ENCODE peak calls at places on chromosomes 3 and 15, in nine cellular contexts. O is endothelial cell of umbilical vein, F is OCI-LY7, I is astrocyte, D is IMR-90, L is PC-3, B is neuronal stem cell, U is keratinocyte, T is GM23248. E is an unnamed sample.

GRCh38 chr3:197501496-197501878 is 54.3 kb downstream of the BDH1 start:
- DNase-seq in D (peak), F (peak), U (no peak), B (no peak), I (peak), T (peak), L (peak), O (no peak), E (peak)

GRCh38 chr15:62940755-62941361 is 101.7 kb upstream of the TPM1 start:
- DNase-seq in D (peak), L (peak), I (peak), T (peak), O (peak), B (no peak), U (peak), F (no peak), E (peak)

GRCh38 chr3:186637661-186638060 is 2.5 kb upstream of the FETUB start:
- DNase-seq in T (no peak), O (no peak), F (no peak), D (no peak), B (no peak), L (no peak), U (no peak), I (no peak), E (no peak)

GRCh38 chr3:11195721-11196332 is 41.5 kb downstream of the HRH1 start:
- DNase-seq in D (peak), B (no peak), U (no peak), T (peak), I (peak), O (peak), L (peak), F (no peak), E (peak)

GRCh38 chr3:111774622-111775021 is 84.4 kb upstream of the PHLDB2 start:
- DNase-seq in U (no peak), B (no peak), T (no peak), F (no peak), O (no peak), L (no peak), I (no peak), D (no peak), E (no peak)

GRCh38 chr15:99717129-99718024 is 15.9 kb downstream of the LYSMD4 start:
- DNase-seq in B (no peak), D (no peak), I (no peak), L (no peak), F (no peak), U (no peak), T (no peak), O (no peak), E (no peak)

GRCh38 chr3:124292329-124292728 is 300.4 kb upstream of the ROPN1 start:
- DNase-seq in O (no peak), L (peak), B (no peak), D (no peak), U (no peak), I (no peak), T (no peak), F (no peak), E (no peak)

GRCh38 chr3:114418724-114419543 is 125.1 kb downstream of the TIGIT start:
- DNase-seq in T (peak), U (peak), D (peak), O (peak), F (peak), I (peak), B (peak), L (peak), E (peak)

GRCh38 chr15:25710184-25710583 is 152.9 kb downstream of the ATP10A start:
- DNase-seq in F (peak), U (no peak), I (no peak), D (no peak), O (no peak), T (peak), B (peak), L (peak), E (no peak)

GRCh38 chr15:65303687-65304392 is 637 bp upstream of the RNU5B-1 start:
- DNase-seq in T (peak), O (peak), U (no peak), F (peak), L (peak), B (peak), D (peak), I (peak), E (peak)

GRCh38 chr15:73485372-73485771 is 42.4 kb downstream of the REC114 start:
- DNase-seq in I (no peak), D (no peak), T (no peak), F (no peak), L (no peak), U (no peak), O (no peak), B (no peak), E (no peak)
- H2AFZ ChIP-seq in I (no peak), D (no peak), T (no peak), F (no peak), L (no peak), U (no peak), O (no peak), B (no peak), E (no peak)

GRCh38 chr3:134365766-134366065 is 8.5 kb downstream of the AMOTL2 start:
- DNase-seq in F (no peak), B (no peak), L (no peak), U (no peak), T (no peak), D (no peak), O (no peak), I (no peak), E (no peak)
- H3K27ac ChIP-seq in F (no peak), B (peak), L (no peak), U (no peak), T (peak), D (peak), O (peak), I (peak), E (peak)

DNA sequence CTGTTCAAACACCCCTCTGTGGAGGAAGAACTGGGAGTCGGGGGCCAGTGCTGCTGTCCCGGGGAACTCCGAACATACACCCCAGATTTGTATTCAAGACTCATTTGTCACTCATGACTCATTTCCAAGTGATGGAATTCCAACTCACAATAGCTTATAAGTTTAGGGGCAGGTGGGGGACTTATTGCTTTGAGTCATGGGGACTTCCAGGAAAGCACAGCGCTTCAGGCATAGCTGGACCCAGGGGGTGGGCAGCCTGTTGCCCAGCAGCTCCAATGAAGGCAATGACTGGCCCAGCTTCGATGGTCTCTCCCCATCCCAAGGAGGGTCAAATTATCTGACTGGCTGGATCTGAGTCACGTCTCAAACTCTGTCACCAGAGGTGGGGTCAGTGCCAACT is 72.4 kb downstream of the TM2D3 start:
- DNase-seq in T (peak), B (no peak), O (peak), L (peak), F (no peak), I (peak), U (peak), D (peak), E (peak)
- H3K4me2 ChIP-seq in T (no peak), B (no peak), O (peak), L (peak), F (no peak), I (peak), U (peak), D (no peak), E (no peak)

GRCh38 chr3:196287066-196287404 is 491 bp downstream of the PCYT1A start:
- DNase-seq in I (peak), T (peak), D (no peak), F (peak), B (no peak), L (peak), U (no peak), O (no peak), E (peak)
- H2AFZ ChIP-seq in I (peak), T (peak), D (peak), F (peak), B (peak), L (peak), U (peak), O (peak), E (peak)

GRCh38 chr3:32621466-32621865 is 50.8 kb upstream of the DYNC1LI1 start:
- DNase-seq in F (no peak), U (no peak), L (no peak), D (no peak), T (no peak), I (no peak), B (no peak), O (no peak), E (no peak)

GRCh38 chr3:32630266-32630665 is 54.7 kb upstream of the CNOT10 start:
- DNase-seq in D (no peak), L (peak), O (no peak), T (peak), B (no peak), I (no peak), U (no peak), F (no peak), E (no peak)

GRCh38 chr3:32620911-32621310 is 50.3 kb upstream of the DYNC1LI1 start:
- DNase-seq in F (no peak), O (no peak), U (no peak), T (no peak), D (peak), I (no peak), B (no peak), L (peak), E (no peak)

DNA sequence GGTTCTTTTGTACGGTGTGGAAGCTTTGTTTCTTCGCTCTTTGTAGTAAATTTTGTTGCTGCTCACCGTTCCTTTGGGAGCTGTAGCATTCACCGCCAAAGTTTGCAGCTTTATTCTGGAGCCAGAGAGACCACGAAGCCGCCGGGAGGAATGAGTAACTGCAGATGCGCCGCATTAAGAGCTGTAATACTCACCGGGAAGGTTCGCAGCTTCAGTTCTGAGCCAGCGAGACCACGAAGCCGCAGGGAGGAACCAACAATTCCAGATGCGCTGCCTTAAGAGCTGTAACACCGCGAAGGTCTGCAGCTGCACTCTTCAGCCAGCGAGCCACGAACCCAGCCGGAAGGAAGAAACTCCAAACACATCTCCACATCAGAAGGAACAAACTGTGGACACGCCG is 56.0 kb upstream of the DYNC1LI1 start:
- DNase-seq in B (no peak), I (no peak), O (no peak), F (no peak), T (no peak), U (no peak), D (no peak), L (no peak), E (no peak)
- H3K27ac ChIP-seq in B (no peak), I (no peak), O (no peak), F (no peak), T (no peak), U (no peak), D (no peak), L (no peak), E (no peak)

GRCh38 chr15:92915766-92916435 is 15.8 kb downstream of the CHD2 start:
- DNase-seq in T (no peak), D (peak), F (no peak), B (no peak), I (peak), L (no peak), U (no peak), O (peak), E (peak)
- H3K4me2 ChIP-seq in T (no peak), D (no peak), F (no peak), B (no peak), I (peak), L (no peak), U (no peak), O (no peak), E (no peak)

GRCh38 chr15:95624100-95624499 is 706.4 kb upstream of the NR2F2 start:
- DNase-seq in B (no peak), D (no peak), L (no peak), F (no peak), O (no peak), I (no peak), T (no peak), U (no peak), E (no peak)
- H2AFZ ChIP-seq in B (no peak), D (no peak), L (no peak), F (no peak), O (no peak), I (no peak), T (no peak), U (no peak), E (no peak)